ENCODE peak calls at places on chromosomes 6 and 20, in ten cellular contexts. Y, B, C, F, X, V, K, E, H and D are unnamed samples.

GRCh38 chr20:15834857-15835256 is 738.4 kb downstream of the KIF16B start:
- DNase-seq in X (no peak), H (no peak), B (no peak), E (no peak), Y (no peak), F (no peak), K (no peak), V (no peak), C (no peak), D (no peak)

GRCh38 chr20:47487175-47487917 is 14.3 kb upstream of the NCOA3 start:
- DNase-seq in C (no peak), E (peak), K (no peak), H (no peak), X (no peak), F (no peak), B (no peak), V (no peak), Y (no peak), D (no peak)

GRCh38 chr6:25248100-25248499 is 31.1 kb upstream of the CARMIL1 start:
- DNase-seq in H (no peak), F (no peak), K (no peak), B (no peak), V (no peak), Y (no peak), X (no peak), E (no peak), C (no peak), D (no peak)

GRCh38 chr20:9068232-9068781 is 580 bp upstream of the PLCB4 start:
- DNase-seq in K (no peak), B (peak), E (no peak), V (peak), Y (peak), X (peak), F (peak), C (no peak), H (no peak), D (peak)

GRCh38 chr6:93424303-93425064 is 5.1 kb upstream of the EPHA7 start:
- DNase-seq in K (no peak), C (no peak), V (no peak), E (peak), X (no peak), Y (no peak), H (no peak), F (no peak), B (no peak), D (no peak)

GRCh38 chr6:129370268-129370916 is 339.6 kb downstream of the ARHGAP18 start:
- DNase-seq in Y (no peak), E (peak), X (peak), H (no peak), K (no peak), F (peak), V (peak), B (no peak), C (no peak), D (no peak)

GRCh38 chr6:43355862-43356590 is 13.4 kb downstream of the ZNF318 start:
- DNase-seq in V (peak), F (no peak), K (no peak), Y (no peak), C (no peak), E (peak), H (no peak), X (no peak), B (no peak), D (no peak)

GRCh38 chr6:150723857-150724256 is 124.2 kb downstream of the PLEKHG1 start:
- DNase-seq in H (no peak), V (no peak), E (no peak), F (no peak), X (no peak), Y (no peak), K (no peak), B (no peak), C (no peak), D (no peak)

GRCh38 chr20:10651227-10651990 is 22.4 kb downstream of the JAG1 start:
- DNase-seq in X (no peak), B (no peak), E (no peak), C (no peak), Y (peak), V (no peak), F (no peak), H (no peak), K (no peak), D (no peak)

GRCh38 chr20:56430471-56430870 is 18.4 kb downstream of the CASS4 start:
- DNase-seq in H (no peak), C (no peak), V (no peak), F (no peak), E (no peak), B (no peak), K (peak), Y (no peak), X (no peak), D (no peak)

GRCh38 chr20:237479-237878 is 10.4 kb downstream of the DEFB129 start:
- DNase-seq in C (no peak), X (no peak), K (peak), Y (no peak), F (no peak), H (no peak), B (no peak), V (no peak), E (no peak), D (no peak)

GRCh38 chr6:89792881-89793280 is 26.7 kb downstream of the MDN1 start:
- DNase-seq in K (no peak), V (peak), E (peak), B (no peak), F (peak), Y (no peak), C (no peak), H (no peak), X (no peak), D (no peak)

GRCh38 chr6:169564453-169565240 is 137.2 kb downstream of the WDR27 start:
- DNase-seq in F (no peak), B (no peak), K (no peak), E (no peak), Y (no peak), C (no peak), X (no peak), H (no peak), V (peak), D (no peak)

GRCh38 chr20:47349365-47350180 is 6.9 kb downstream of the ZMYND8 start:
- DNase-seq in F (no peak), X (no peak), Y (no peak), B (no peak), V (no peak), K (no peak), C (no peak), E (no peak), H (no peak), D (no peak)

GRCh38 chr6:5905431-5906339 is 101.0 kb downstream of the NRN1 start:
- DNase-seq in K (peak), X (peak), B (peak), H (no peak), E (no peak), V (no peak), C (peak), Y (peak), F (peak), D (peak)

GRCh38 chr20:63955846-63956663 is at the start of gene UCKL1:
- DNase-seq in Y (peak), F (peak), C (peak), B (peak), H (peak), E (peak), V (peak), X (peak), K (peak), D (peak)

GRCh38 chr6:4125933-4126864 is 9.2 kb downstream of the ECI2 start:
- DNase-seq in C (no peak), F (peak), B (no peak), K (no peak), X (no peak), H (no peak), E (no peak), V (no peak), Y (no peak), D (no peak)

GRCh38 chr6:56840467-56841371 is 114.2 kb upstream of the BEND6 start:
- DNase-seq in V (no peak), F (peak), H (no peak), K (no peak), E (no peak), Y (no peak), C (no peak), B (no peak), X (no peak), D (no peak)

GRCh38 chr6:25862199-25862598 is 11.8 kb downstream of the SLC17A3 start:
- DNase-seq in K (no peak), V (no peak), F (no peak), B (no peak), C (no peak), E (no peak), X (no peak), Y (no peak), H (no peak), D (no peak)

GRCh38 chr6:52022675-52023074 is 64.7 kb downstream of the PKHD1 start:
- DNase-seq in X (no peak), V (no peak), K (no peak), Y (no peak), B (no peak), F (no peak), E (no peak), H (no peak), C (no peak), D (no peak)

GRCh38 chr6:158517038-158517437 is 42.9 kb upstream of the TMEM181 start:
- DNase-seq in K (no peak), C (no peak), V (no peak), Y (no peak), E (no peak), F (no peak), H (no peak), B (no peak), X (no peak), D (no peak)

GRCh38 chr20:14888172-14888571 is 550.8 kb upstream of the FLRT3 start:
- DNase-seq in H (no peak), F (no peak), E (no peak), B (no peak), K (no peak), V (no peak), Y (no peak), X (no peak), C (no peak), D (no peak)

GRCh38 chr20:60053125-60053812 is 95.0 kb downstream of the CDH26 start:
- DNase-seq in Y (no peak), F (no peak), B (no peak), E (no peak), C (no peak), K (no peak), X (no peak), V (no peak), H (no peak), D (no peak)

GRCh38 chr6:107800564-107801164 is 23.4 kb downstream of the SCML4 start:
- DNase-seq in F (peak), Y (no peak), B (no peak), V (no peak), H (no peak), E (no peak), X (no peak), C (no peak), K (no peak), D (no peak)

GRCh38 chr6:6969761-6970223 is 138.0 kb upstream of the RREB1 start:
- DNase-seq in E (no peak), V (peak), Y (no peak), C (no peak), H (no peak), F (peak), B (peak), X (peak), K (peak), D (no peak)

GRCh38 chr6:51045548-51045947 is 226.9 kb downstream of the TFAP2B start:
- DNase-seq in V (no peak), C (no peak), F (no peak), E (no peak), B (no peak), Y (no peak), K (no peak), X (no peak), H (no peak), D (no peak)

GRCh38 chr6:165178056-165178455 is 131.3 kb downstream of the C6orf118 start:
- DNase-seq in C (no peak), E (no peak), Y (no peak), F (peak), K (no peak), H (no peak), X (no peak), B (no peak), V (no peak), D (no peak)

GRCh38 chr6:105789935-105790334 is 296.2 kb upstream of the PRDM1 start:
- DNase-seq in X (no peak), H (no peak), C (no peak), K (no peak), F (no peak), E (no peak), B (no peak), Y (no peak), V (no peak), D (no peak)

GRCh38 chr6:37160922-37161778 is 8.8 kb upstream of the PIM1 start:
- DNase-seq in X (no peak), B (no peak), F (no peak), C (no peak), K (no peak), Y (no peak), E (peak), H (no peak), V (no peak), D (no peak)

GRCh38 chr20:44830523-44830922 is 20.2 kb upstream of the RIMS4 start:
- DNase-seq in X (no peak), K (no peak), C (no peak), V (no peak), E (no peak), F (no peak), B (no peak), Y (no peak), H (no peak), D (no peak)

DNA sequence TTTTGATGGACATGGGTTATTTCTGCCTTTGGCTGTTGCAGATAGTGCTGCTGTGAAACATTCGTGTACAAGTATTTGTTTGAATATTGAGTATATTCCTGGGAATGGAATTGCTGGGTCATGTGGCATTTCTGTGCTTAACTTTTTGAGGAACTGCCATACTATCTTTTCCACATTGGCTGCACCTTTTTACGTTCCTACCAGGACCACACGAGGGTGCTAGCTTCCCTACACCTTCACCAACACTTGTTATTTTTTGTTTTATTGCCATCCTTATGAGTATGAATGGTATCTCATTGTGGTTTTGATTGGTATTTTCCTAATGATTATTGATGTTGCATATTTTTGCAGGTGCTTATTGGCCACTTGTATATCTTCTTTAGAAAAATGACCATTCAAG is 47.8 kb upstream of the PLCG1 start:
- DNase-seq in K (no peak), V (no peak), B (no peak), E (no peak), F (no peak), Y (no peak), X (no peak), C (no peak), H (no peak), D (no peak)
- TF ChIP-seq CTCF in K (no peak), V (peak), B (no peak), E (peak), F (no peak), Y (no peak), X (no peak), C (no peak), H (no peak), D (no peak)

GRCh38 chr6:16723833-16724232 is 37.4 kb downstream of the ATXN1 start:
- DNase-seq in V (peak), Y (no peak), B (no peak), C (no peak), H (no peak), E (no peak), X (no peak), K (no peak), F (peak), D (no peak)
- H3K27ac ChIP-seq in V (no peak), Y (no peak), B (no peak), C (peak), H (peak), E (no peak), X (no peak), K (peak), F (no peak), D (no peak)

GRCh38 chr20:50609438-50609989 is 81.8 kb downstream of the RIPOR3 start:
- DNase-seq in X (no peak), E (no peak), V (no peak), F (no peak), H (no peak), C (no peak), Y (no peak), K (no peak), B (peak), D (no peak)
- TF ChIP-seq CTCF in X (no peak), E (no peak), V (no peak), F (no peak), H (no peak), C (no peak), Y (no peak), K (no peak), B (no peak), D (no peak)

DNA sequence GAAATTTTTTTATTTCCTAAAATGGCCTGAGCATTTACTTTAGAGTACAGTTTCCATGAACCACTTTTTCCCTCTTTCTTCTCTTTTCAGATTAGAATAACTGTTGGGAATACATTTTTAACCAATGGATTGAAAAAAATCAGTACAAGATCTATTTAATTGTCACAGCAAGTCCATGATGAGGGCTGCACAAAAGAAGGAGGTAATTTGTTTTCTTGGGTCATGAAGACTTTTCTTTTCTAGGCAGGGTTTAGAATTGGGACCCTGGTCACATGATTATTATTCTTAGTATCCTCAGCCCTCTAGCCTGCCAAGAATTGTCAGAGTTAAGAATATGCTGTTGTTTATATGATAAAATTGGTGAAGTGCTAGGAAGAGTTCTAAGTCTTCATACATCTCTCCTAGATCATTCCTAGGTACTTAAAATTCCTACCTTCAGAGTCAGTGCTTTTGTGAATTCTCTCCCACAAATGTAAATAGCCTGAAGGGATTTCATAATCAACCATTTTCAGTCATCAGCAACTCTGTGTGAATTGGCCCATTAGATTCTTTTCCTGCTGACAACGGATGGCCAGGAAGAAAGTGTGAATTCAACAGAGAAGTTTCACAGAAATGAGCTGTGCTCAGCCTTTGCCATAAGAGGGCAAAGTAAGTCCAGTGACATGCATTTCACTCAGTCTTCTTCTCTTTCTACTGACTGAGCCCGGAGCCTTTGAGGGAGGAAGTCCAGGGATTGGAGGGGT is 32.4 kb upstream of the TPBG start:
- DNase-seq in X (no peak), H (no peak), F (peak), Y (no peak), E (no peak), B (no peak), V (peak), K (no peak), C (no peak), D (no peak)
- H3K27ac ChIP-seq in X (no peak), H (no peak), F (no peak), Y (peak), E (no peak), B (no peak), V (no peak), K (no peak), C (no peak), D (no peak)

GRCh38 chr20:53623454-53624206 is 30.0 kb upstream of the ZNF217 start:
- DNase-seq in F (peak), K (peak), C (no peak), H (peak), B (peak), X (peak), V (peak), E (peak), Y (peak), D (peak)
- TF ChIP-seq CTCF in F (no peak), K (no peak), C (no peak), H (no peak), B (no peak), X (no peak), V (no peak), E (no peak), Y (no peak), D (no peak)

GRCh38 chr6:41561931-41562632 is 15.9 kb downstream of the FOXP4 start:
- DNase-seq in X (no peak), V (no peak), E (peak), Y (no peak), B (peak), H (no peak), C (no peak), K (no peak), F (no peak), D (no peak)

GRCh38 chr6:41562633-41562975 is 16.4 kb downstream of the FOXP4 start:
- DNase-seq in F (no peak), B (peak), Y (no peak), C (no peak), H (no peak), X (no peak), V (no peak), K (no peak), E (no peak), D (no peak)

GRCh38 chr6:41559655-41560439 is 13.7 kb downstream of the FOXP4 start:
- DNase-seq in V (no peak), X (no peak), C (no peak), Y (no peak), K (no peak), H (no peak), B (no peak), E (no peak), F (no peak), D (no peak)

GRCh38 chr6:41561386-41561785 is 15.2 kb downstream of the FOXP4 start:
- DNase-seq in C (no peak), F (no peak), B (peak), Y (no peak), H (no peak), E (peak), V (no peak), K (no peak), X (no peak), D (no peak)

GRCh38 chr6:41560440-41561192 is 14.4 kb downstream of the FOXP4 start:
- DNase-seq in Y (peak), F (no peak), C (no peak), K (peak), X (peak), B (peak), H (no peak), V (peak), E (peak), D (no peak)
- H3K27ac ChIP-seq in Y (no peak), F (no peak), C (no peak), K (no peak), X (no peak), B (peak), H (peak), V (no peak), E (no peak), D (no peak)

DNA sequence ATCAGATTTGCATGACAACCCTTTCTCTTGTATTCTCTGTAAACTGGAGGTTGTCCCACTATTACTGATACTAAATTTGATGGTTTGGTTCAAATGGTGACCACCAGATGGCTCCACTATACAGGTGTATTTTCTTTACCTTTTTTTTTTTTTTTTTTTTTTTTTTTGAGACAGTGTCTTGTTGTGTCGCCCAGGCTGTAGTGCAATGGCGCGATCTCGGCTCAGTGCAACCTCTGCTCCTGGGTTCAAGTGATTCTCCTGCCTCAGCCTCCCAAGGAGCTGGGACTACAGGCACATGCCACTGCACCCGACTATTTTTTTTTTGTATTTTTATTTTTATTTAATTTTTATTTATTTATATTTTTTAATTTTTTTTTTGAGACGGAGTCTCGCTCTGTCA is 6.6 kb upstream of the WTAP start:
- DNase-seq in V (no peak), C (no peak), E (peak), H (no peak), B (no peak), X (peak), K (no peak), Y (no peak), F (peak), D (no peak)
- TF ChIP-seq CTCF in V (peak), C (peak), E (peak), H (peak), B (peak), X (peak), K (no peak), Y (no peak), F (peak), D (peak)

GRCh38 chr20:43749734-43750294 is 23.0 kb upstream of the GTSF1L start:
- DNase-seq in E (peak), X (peak), Y (peak), C (peak), V (peak), B (peak), K (peak), H (peak), F (peak), D (peak)
- H3K27ac ChIP-seq in E (no peak), X (no peak), Y (peak), C (no peak), V (no peak), B (no peak), K (no peak), H (no peak), F (no peak), D (no peak)